ENCODE peak calls at places on chromosomes 4 and X, in eight cellular contexts. One of them, this sample, is unnamed.

GRCh38 chr4:40377462-40378385 is 42.6 kb downstream of the CHRNA9 start:
- DNase-seq in T-helper 2 cell: no peak
- DNase-seq in NCI-H2029: no peak
- DNase-seq in activated T-helper 1 cell treated with anti-CD3 and anti-CD28 coated beads, Interleukin-2, amount 50 U/mL, for 16 hours: no peak
- DNase-seq in H1: no peak
- DNase-seq in frontal cortex: no peak
- DNase-seq in posterior cingulate gyrus: no peak
- DNase-seq in lower lobe of right lung: no peak
- DNase-seq in this sample: no peak

GRCh38 chrX:102684772-102685520 is 27.3 kb upstream of the GPRASP2 start:
- DNase-seq in T-helper 2 cell: no peak
- DNase-seq in NCI-H2029: no peak
- DNase-seq in activated T-helper 1 cell treated with anti-CD3 and anti-CD28 coated beads, Interleukin-2, amount 50 U/mL, for 16 hours: no peak
- DNase-seq in H1: no peak
- DNase-seq in frontal cortex: no peak
- DNase-seq in posterior cingulate gyrus: no peak
- DNase-seq in lower lobe of right lung: no peak
- DNase-seq in this sample: peak; percentile 28

GRCh38 chrX:74535211-74535621 is 79.2 kb downstream of the RLIM start:
- DNase-seq in T-helper 2 cell: no peak
- DNase-seq in NCI-H2029: no peak
- DNase-seq in activated T-helper 1 cell treated with anti-CD3 and anti-CD28 coated beads, Interleukin-2, amount 50 U/mL, for 16 hours: no peak
- DNase-seq in H1: no peak
- DNase-seq in frontal cortex: peak; percentile 49
- DNase-seq in posterior cingulate gyrus: no peak
- DNase-seq in lower lobe of right lung: no peak
- DNase-seq in this sample: no peak

GRCh38 chr4:78325244-78326187 is 226.1 kb upstream of the ANXA3 start:
- DNase-seq in T-helper 2 cell: no peak
- DNase-seq in NCI-H2029: no peak
- DNase-seq in activated T-helper 1 cell treated with anti-CD3 and anti-CD28 coated beads, Interleukin-2, amount 50 U/mL, for 16 hours: no peak
- DNase-seq in H1: no peak
- DNase-seq in frontal cortex: no peak
- DNase-seq in posterior cingulate gyrus: no peak
- DNase-seq in lower lobe of right lung: no peak
- DNase-seq in this sample: no peak

GRCh38 chr4:23819041-23819511 is 70.8 kb downstream of the PPARGC1A start:
- DNase-seq in T-helper 2 cell: no peak
- DNase-seq in NCI-H2029: no peak
- DNase-seq in activated T-helper 1 cell treated with anti-CD3 and anti-CD28 coated beads, Interleukin-2, amount 50 U/mL, for 16 hours: no peak
- DNase-seq in H1: no peak
- DNase-seq in frontal cortex: no peak
- DNase-seq in posterior cingulate gyrus: no peak
- DNase-seq in lower lobe of right lung: peak; percentile 46
- DNase-seq in this sample: no peak

GRCh38 chrX:148517191-148517590 is 16.8 kb downstream of the AFF2 start:
- DNase-seq in T-helper 2 cell: no peak
- DNase-seq in NCI-H2029: no peak
- DNase-seq in activated T-helper 1 cell treated with anti-CD3 and anti-CD28 coated beads, Interleukin-2, amount 50 U/mL, for 16 hours: no peak
- DNase-seq in H1: no peak
- DNase-seq in frontal cortex: no peak
- DNase-seq in posterior cingulate gyrus: no peak
- DNase-seq in lower lobe of right lung: no peak
- DNase-seq in this sample: peak; percentile 45

GRCh38 chr4:72473434-72473900 is 95.6 kb downstream of the ADAMTS3 start:
- DNase-seq in T-helper 2 cell: no peak
- DNase-seq in NCI-H2029: no peak
- DNase-seq in activated T-helper 1 cell treated with anti-CD3 and anti-CD28 coated beads, Interleukin-2, amount 50 U/mL, for 16 hours: no peak
- DNase-seq in H1: no peak
- DNase-seq in frontal cortex: no peak
- DNase-seq in posterior cingulate gyrus: no peak
- DNase-seq in lower lobe of right lung: no peak
- DNase-seq in this sample: peak; percentile 14

GRCh38 chr4:80125252-80126177 is 52.5 kb upstream of the ANTXR2 start:
- DNase-seq in T-helper 2 cell: peak; percentile 6
- DNase-seq in NCI-H2029: no peak
- DNase-seq in activated T-helper 1 cell treated with anti-CD3 and anti-CD28 coated beads, Interleukin-2, amount 50 U/mL, for 16 hours: peak; percentile 2
- DNase-seq in H1: no peak
- DNase-seq in frontal cortex: no peak
- DNase-seq in posterior cingulate gyrus: no peak
- DNase-seq in lower lobe of right lung: no peak
- DNase-seq in this sample: peak; percentile 13

GRCh38 chr4:112563431-112564200 is 47.6 kb upstream of the NEUROG2 start:
- DNase-seq in T-helper 2 cell: no peak
- DNase-seq in NCI-H2029: no peak
- DNase-seq in activated T-helper 1 cell treated with anti-CD3 and anti-CD28 coated beads, Interleukin-2, amount 50 U/mL, for 16 hours: no peak
- DNase-seq in H1: no peak
- DNase-seq in frontal cortex: no peak
- DNase-seq in posterior cingulate gyrus: no peak
- DNase-seq in lower lobe of right lung: no peak
- DNase-seq in this sample: no peak

GRCh38 chrX:140123446-140123845 is 158.1 kb upstream of the CXorf66 start:
- DNase-seq in T-helper 2 cell: no peak
- DNase-seq in NCI-H2029: no peak
- DNase-seq in activated T-helper 1 cell treated with anti-CD3 and anti-CD28 coated beads, Interleukin-2, amount 50 U/mL, for 16 hours: no peak
- DNase-seq in H1: no peak
- DNase-seq in frontal cortex: no peak
- DNase-seq in posterior cingulate gyrus: no peak
- DNase-seq in lower lobe of right lung: no peak
- DNase-seq in this sample: peak; percentile 5

GRCh38 chr4:84878090-84878489 is 88.4 kb downstream of the WDFY3 start:
- DNase-seq in T-helper 2 cell: no peak
- DNase-seq in NCI-H2029: no peak
- DNase-seq in activated T-helper 1 cell treated with anti-CD3 and anti-CD28 coated beads, Interleukin-2, amount 50 U/mL, for 16 hours: no peak
- DNase-seq in H1: no peak
- DNase-seq in frontal cortex: no peak
- DNase-seq in posterior cingulate gyrus: no peak
- DNase-seq in lower lobe of right lung: no peak
- DNase-seq in this sample: no peak

This sample was measured in H4.